ENCODE peak calls at places on chromosome 3, in seven cellular contexts. F is IMR-90; G is activated naive CD4-positive, alpha-beta T cell; W is naive B cell; U is HL-60; Z is GM12865; D is tibial artery. I is an unnamed sample.

GRCh38 chr3:24832878-24833277 is 338.2 kb upstream of the THRB start:
- DNase-seq in F (no peak), G (no peak), W (no peak), U (no peak), Z (no peak), D (no peak), I (no peak)

GRCh38 chr3:182967218-182968204 is 12.8 kb downstream of the DCUN1D1 start:
- DNase-seq in F (no peak), G (no peak), W (no peak), U (no peak), Z (peak), D (no peak), I (no peak)

GRCh38 chr3:152071924-152072323 is 196.8 kb upstream of the MBNL1 start:
- DNase-seq in F (peak), G (no peak), W (peak), U (peak), Z (peak), D (no peak), I (no peak)

GRCh38 chr3:23294770-23295387 is 91.8 kb downstream of the UBE2E2 start:
- DNase-seq in F (no peak), G (no peak), W (no peak), U (no peak), Z (no peak), D (no peak), I (no peak)

GRCh38 chr3:10311710-10312109 is 9.2 kb downstream of the SEC13 start:
- DNase-seq in F (no peak), G (no peak), W (no peak), U (no peak), Z (no peak), D (no peak), I (peak)

GRCh38 chr3:59809016-59809415 is 759.2 kb upstream of the CFAP20DC start:
- DNase-seq in F (peak), G (no peak), W (no peak), U (no peak), Z (no peak), D (no peak), I (no peak)

GRCh38 chr3:100570811-100571210 is 38.6 kb upstream of the ADGRG7 start:
- DNase-seq in F (no peak), G (no peak), W (no peak), U (no peak), Z (no peak), D (no peak), I (no peak)

GRCh38 chr3:125054436-125055164 is 1.2 kb downstream of the HEG1 start:
- DNase-seq in F (peak), G (no peak), W (peak), U (no peak), Z (peak), D (no peak), I (no peak)

GRCh38 chr3:44993471-44994205 is 17.6 kb downstream of the EXOSC7 start:
- DNase-seq in F (peak), G (no peak), W (no peak), U (no peak), Z (no peak), D (no peak), I (no peak)

GRCh38 chr3:40237892-40238571 is 71.5 kb upstream of the EIF1B start:
- DNase-seq in F (peak), G (no peak), W (no peak), U (no peak), Z (no peak), D (no peak), I (no peak)

GRCh38 chr3:156770699-156771414 is 55.3 kb upstream of the LEKR1 start:
- DNase-seq in F (peak), G (no peak), W (no peak), U (no peak), Z (no peak), D (no peak), I (no peak)

GRCh38 chr3:51389423-51390183 is 1.5 kb upstream of the RBM15B start:
- DNase-seq in F (peak), G (no peak), W (peak), U (peak), Z (peak), D (peak), I (no peak)

GRCh38 chr3:133742351-133743091 is 3.7 kb upstream of the TF start:
- DNase-seq in F (peak), G (no peak), W (no peak), U (no peak), Z (peak), D (no peak), I (no peak)

GRCh38 chr3:43810797-43811196 is 120.1 kb downstream of the ABHD5 start:
- DNase-seq in F (no peak), G (no peak), W (no peak), U (no peak), Z (no peak), D (no peak), I (no peak)

GRCh38 chr3:188133219-188133618 is 20.7 kb upstream of the LPP start:
- DNase-seq in F (peak), G (no peak), W (no peak), U (no peak), Z (no peak), D (no peak), I (no peak)

I was measured in omental fat pad.